ENCODE peak calls at places on chromosome 12, in nine cellular contexts. G is prostate gland, H is Karpas-422, B is osteoblast, M is breast epithelium, U is cardiac muscle cell, R is tibial nerve, Z is H9, K is HCT116. P is an unnamed sample.

GRCh38 chr12:45224311-45224710 is 8.4 kb downstream of the ANO6 start:
- DNase-seq in G (no peak), K (no peak), B (no peak), Z (no peak), U (no peak), M (no peak), R (no peak), H (no peak), P (no peak)

GRCh38 chr12:121805800-121806555 is 2.2 kb downstream of the SETD1B start:
- DNase-seq in G (no peak), R (no peak), K (no peak), U (peak; percentile 34), M (no peak), B (no peak), Z (no peak), H (peak; percentile 62), P (peak; percentile 30)

GRCh38 chr12:101564912-101565311 is 29.9 kb upstream of the MYBPC1 start:
- DNase-seq in K (no peak), G (no peak), H (no peak), R (no peak), B (no peak), Z (peak; percentile 45), M (no peak), U (no peak), P (no peak)

GRCh38 chr12:43676183-43676813 is 82.3 kb downstream of the PUS7L start:
- DNase-seq in R (no peak), U (no peak), B (no peak), H (peak; percentile 80), Z (peak; percentile 52), M (no peak), K (peak; percentile 46), G (no peak), P (no peak)

GRCh38 chr12:13101854-13102375 is 1.6 kb downstream of the GSG1 start:
- DNase-seq in B (peak; percentile 66), R (no peak), H (peak; percentile 42), K (no peak), U (no peak), G (peak; percentile 64), M (no peak), Z (no peak), P (no peak)

GRCh38 chr12:11633968-11634367 is 15.5 kb upstream of the ETV6 start:
- DNase-seq in M (no peak), U (no peak), R (no peak), G (no peak), B (no peak), K (no peak), Z (no peak), H (no peak), P (peak; percentile 52)

GRCh38 chr12:104482113-104482512 is 25.4 kb downstream of the CHST11 start:
- DNase-seq in H (no peak), U (no peak), K (no peak), G (no peak), B (no peak), M (no peak), Z (no peak), R (no peak), P (no peak)

GRCh38 chr12:107668743-107669142 is 16.9 kb upstream of the PWP1 start:
- DNase-seq in Z (no peak), M (no peak), U (no peak), R (no peak), K (no peak), B (no peak), G (no peak), H (no peak), P (no peak)

GRCh38 chr12:71160585-71160984 is 2.8 kb upstream of the TSPAN8 start:
- DNase-seq in H (no peak), Z (no peak), R (no peak), U (no peak), B (no peak), K (no peak), G (no peak), M (no peak), P (no peak)

GRCh38 chr12:80419660-80420059 is 24.4 kb upstream of the PTPRQ start:
- DNase-seq in G (no peak), H (no peak), R (no peak), B (no peak), Z (no peak), M (no peak), K (no peak), U (no peak), P (no peak)

GRCh38 chr12:57830393-57830792 is 11.9 kb upstream of the AVIL start:
- DNase-seq in Z (no peak), K (no peak), B (no peak), R (no peak), M (no peak), U (no peak), H (no peak), G (no peak), P (no peak)

GRCh38 chr12:57826400-57826799 is 7.9 kb upstream of the AVIL start:
- DNase-seq in B (no peak), G (no peak), Z (no peak), K (no peak), M (no peak), U (no peak), R (no peak), H (no peak), P (no peak)

GRCh38 chr12:57825451-57825850 is 6.9 kb upstream of the AVIL start:
- DNase-seq in K (no peak), U (no peak), H (no peak), G (no peak), B (no peak), M (no peak), Z (no peak), R (no peak), P (no peak)

GRCh38 chr12:57826966-57827365 is 8.4 kb upstream of the AVIL start:
- DNase-seq in M (no peak), R (no peak), U (no peak), H (no peak), B (no peak), Z (no peak), K (no peak), G (no peak), P (no peak)

GRCh38 chr12:57829025-57829777 is 10.7 kb upstream of the AVIL start:
- DNase-seq in R (no peak), K (no peak), U (no peak), H (no peak), G (no peak), M (no peak), B (no peak), Z (no peak), P (peak; percentile 89)
- H3K4me1 ChIP-seq in R (peaks cover 65% of the 10 kb centered on the region), K (peaks cover 4% of the 10 kb centered on the region), U (peaks cover 23% of the 10 kb centered on the region), H (no peaks in the 10 kb centered on the region), G (peaks cover 16% of the 10 kb centered on the region), M (peaks cover 20% of the 10 kb centered on the region), B (peaks cover 28% of the 10 kb centered on the region), Z (peaks cover 6% of the 10 kb centered on the region), P (peaks cover 35% of the 10 kb centered on the region)

GRCh38 chr12:65649126-65649525 is 175.2 kb upstream of the HMGA2 start:
- DNase-seq in G (peak; percentile 28), U (no peak), M (no peak), K (peak; percentile 98), H (no peak), Z (no peak), R (peak; percentile 20), B (peak; percentile 91), P (peak; percentile 85)

GRCh38 chr12:65648461-65648860 is 175.8 kb upstream of the HMGA2 start:
- DNase-seq in R (no peak), Z (no peak), U (no peak), G (no peak), B (no peak), K (no peak), M (no peak), H (no peak), P (no peak)

GRCh38 chr12:65653321-65653720 is 171.0 kb upstream of the HMGA2 start:
- DNase-seq in M (no peak), U (no peak), K (no peak), R (no peak), Z (no peak), H (no peak), G (no peak), B (no peak), P (no peak)

GRCh38 chr12:65654230-65654629 is 170.1 kb upstream of the HMGA2 start:
- DNase-seq in B (no peak), G (no peak), U (no peak), K (no peak), R (no peak), M (no peak), Z (no peak), H (no peak), P (no peak)

GRCh38 chr12:65651060-65651459 is 173.2 kb upstream of the HMGA2 start:
- DNase-seq in M (no peak), K (no peak), G (no peak), U (no peak), B (no peak), Z (no peak), H (no peak), R (no peak), P (no peak)
- H3K4me1 ChIP-seq in M (no peaks in the 10 kb centered on the region), K (peaks cover 64% of the 10 kb centered on the region), G (no peaks in the 10 kb centered on the region), U (no peaks in the 10 kb centered on the region), B (peaks cover 29% of the 10 kb centered on the region), Z (no peaks in the 10 kb centered on the region), H (no peaks in the 10 kb centered on the region), R (no peaks in the 10 kb centered on the region), P (peaks cover 34% of the 10 kb centered on the region)

DNA sequence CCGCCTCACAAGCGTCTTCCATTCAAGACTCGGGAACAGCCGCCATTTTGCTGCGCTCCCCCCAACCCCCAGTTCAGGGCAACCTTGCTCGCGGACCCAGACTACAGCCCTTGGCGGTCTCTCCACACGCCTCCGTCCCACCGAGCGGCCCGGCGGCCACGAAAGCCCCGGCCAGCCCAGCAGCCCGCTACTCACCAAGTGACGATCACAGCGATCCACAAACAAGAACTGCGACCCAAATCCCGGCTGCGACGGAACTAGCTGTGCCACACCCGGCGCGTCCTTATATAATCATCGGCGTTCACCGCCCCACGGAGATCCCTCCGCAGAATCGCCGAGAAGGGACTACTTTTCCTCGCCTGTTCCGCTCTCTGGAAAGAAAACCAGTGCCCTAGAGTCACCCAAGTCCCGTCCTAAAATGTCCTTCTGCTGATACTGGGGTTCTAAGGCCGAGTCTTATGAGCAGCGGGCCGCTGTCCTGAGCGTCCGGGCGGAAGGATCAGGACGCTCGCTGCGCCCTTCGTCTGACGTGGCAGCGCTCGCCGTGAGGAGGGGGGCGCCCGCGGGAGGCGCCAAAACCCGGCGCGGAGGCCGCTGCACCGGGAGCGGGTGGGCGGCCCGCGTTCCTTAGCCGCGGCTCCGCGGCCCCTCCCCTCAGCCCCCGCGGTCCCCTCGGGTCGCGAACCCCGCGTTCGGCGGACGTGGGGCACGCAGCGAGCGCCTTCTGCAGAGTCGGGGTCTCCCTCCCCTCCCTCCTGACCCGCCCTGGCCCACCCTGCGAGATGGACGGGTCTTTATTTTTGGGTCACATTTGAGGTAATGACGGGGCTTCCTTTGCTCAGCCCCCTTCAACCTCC is at the start of gene UBC:
- DNase-seq in H (peak; percentile 96), B (peak; percentile 93), K (peak; percentile 87), R (peak; percentile 96), Z (peak; percentile 89), G (peak; percentile 92), U (peak; percentile 92), M (peak; percentile 97), P (peak; percentile 98)
- H3K4me1 ChIP-seq in H (peaks cover 72% of the 10 kb centered on the region), B (peaks cover 65% of the 10 kb centered on the region), K (peaks cover 80% of the 10 kb centered on the region), R (peaks cover 49% of the 10 kb centered on the region), Z (peaks cover 8% of the 10 kb centered on the region), G (peaks cover 12% of the 10 kb centered on the region), U (peaks cover 31% of the 10 kb centered on the region), M (peaks cover 17% of the 10 kb centered on the region), P (peaks cover 53% of the 10 kb centered on the region)

DNA sequence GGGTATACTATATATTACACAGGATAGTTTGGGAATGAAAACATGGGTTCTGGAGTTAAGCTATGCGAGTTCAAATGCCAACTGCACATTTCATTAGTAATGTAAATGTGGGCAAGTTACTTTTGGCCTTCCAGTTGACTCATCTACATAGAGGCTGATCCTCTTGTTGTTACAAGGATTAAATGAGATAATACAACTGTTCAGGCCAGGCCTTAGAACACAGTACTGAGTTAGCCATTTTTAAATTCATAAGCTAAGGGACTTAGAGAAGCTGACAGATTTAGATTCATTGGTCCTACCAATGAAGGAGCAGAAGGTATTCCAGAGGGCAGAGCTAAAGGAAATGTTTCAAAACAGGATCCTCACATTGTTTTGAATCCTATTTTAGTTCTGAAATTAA is 32.6 kb downstream of the HIGD1C start:
- DNase-seq in B (peak; percentile 81), H (no peak), Z (no peak), M (no peak), K (no peak), G (no peak), U (no peak), R (no peak), P (peak; percentile 16)
- H3K4me1 ChIP-seq in B (peaks cover 31% of the 10 kb centered on the region), H (peaks cover 25% of the 10 kb centered on the region), Z (no peaks in the 10 kb centered on the region), M (no peaks in the 10 kb centered on the region), K (peaks cover 6% of the 10 kb centered on the region), G (no peaks in the 10 kb centered on the region), U (no peaks in the 10 kb centered on the region), R (peaks cover 27% of the 10 kb centered on the region), P (peaks cover 14% of the 10 kb centered on the region)

P was measured in SJSA1.